ENCODE peak calls at places on chromosomes 7 and 10, in four cellular contexts. U, F, N and G are unnamed samples.

GRCh38 chr10:117439243-117439912 is 64.1 kb upstream of the PDZD8 start:
- DNase-seq in U (no peak), F (no peak), N (peak), G (peak)

GRCh38 chr10:8670461-8670860 is 616.0 kb downstream of the GATA3 start:
- DNase-seq in U (no peak), F (no peak), N (no peak), G (no peak)

GRCh38 chr10:69636626-69637550 is 6.8 kb downstream of the FAM241B start:
- DNase-seq in U (no peak), F (no peak), N (peak), G (no peak)

GRCh38 chr10:77355844-77356243 is 281.8 kb downstream of the KCNMA1 start:
- DNase-seq in U (peak), F (no peak), N (peak), G (peak)

GRCh38 chr7:151249034-151249731 is 689 bp upstream of the SMARCD3 start:
- DNase-seq in U (peak), F (no peak), N (peak), G (peak)

GRCh38 chr10:68406815-68407585 is at the start of gene RUFY2:
- DNase-seq in U (peak), F (peak), N (peak), G (peak)

GRCh38 chr7:39927018-39927417 is 23.0 kb upstream of the CDK13 start:
- DNase-seq in U (no peak), F (no peak), N (no peak), G (no peak)

GRCh38 chr7:133095119-133095671 is 13.3 kb upstream of the CHCHD3 start:
- DNase-seq in U (no peak), F (no peak), N (no peak), G (no peak)

GRCh38 chr7:116021237-116021636 is 9.3 kb downstream of the TFEC start:
- DNase-seq in U (no peak), F (no peak), N (no peak), G (no peak)

GRCh38 chr10:130957978-130958377 is 353.5 kb downstream of the TCERG1L start:
- DNase-seq in U (no peak), F (no peak), N (no peak), G (no peak)

GRCh38 chr7:25672476-25672875 is 444.2 kb upstream of the NPVF start:
- DNase-seq in U (no peak), F (no peak), N (no peak), G (no peak)

GRCh38 chr10:48233643-48234042 is 40.9 kb downstream of the FRMPD2 start:
- DNase-seq in U (no peak), F (no peak), N (no peak), G (no peak)

GRCh38 chr7:151057989-151058765 is 480 bp upstream of the CDK5 start:
- DNase-seq in U (peak), F (peak), N (peak), G (peak)

GRCh38 chr10:59674211-59674836 is 35.3 kb downstream of the SLC16A9 start:
- DNase-seq in U (peak), F (no peak), N (peak), G (peak)